ENCODE peak calls at places on chromosomes 13 and 19, in eight cellular contexts. One of them, this sample, is unnamed.

GRCh38 chr13:113359556-113359955 is 4.4 kb downstream of the GRTP1 start:
- DNase-seq in GM03348: no peak
- DNase-seq in LHCN-M2: no peak
- DNase-seq in astrocyte of the spinal cord: no peak
- DNase-seq in dermis microvascular lymphatic vessel endothelial cell: no peak
- DNase-seq in stimulated activated CD4-positive, alpha-beta T cell treated with anti-CD3 and anti-CD28 coated beads, Interleukin-1b, Interleukin-23, amount 100 ng/mL, for 24 hours: no peak
- DNase-seq in RWPE1: no peak
- DNase-seq in activated CD4-positive, alpha-beta T cell treated with anti-CD3 and anti-CD28 coated beads for 24 hours: no peak
- DNase-seq in this sample: no peak

GRCh38 chr19:13427273-13428051 is 78.8 kb downstream of the CACNA1A start:
- DNase-seq in astrocyte of the spinal cord: no peak
- DNase-seq in RWPE1: no peak
- DNase-seq in GM03348: no peak
- DNase-seq in activated CD4-positive, alpha-beta T cell treated with anti-CD3 and anti-CD28 coated beads for 24 hours: no peak
- DNase-seq in LHCN-M2: no peak
- DNase-seq in stimulated activated CD4-positive, alpha-beta T cell treated with anti-CD3 and anti-CD28 coated beads, Interleukin-1b, Interleukin-23, amount 100 ng/mL, for 24 hours: no peak
- DNase-seq in dermis microvascular lymphatic vessel endothelial cell: no peak
- DNase-seq in this sample: no peak

GRCh38 chr19:8209965-8210659 is 942 bp downstream of the CERS4 start:
- DNase-seq in GM03348: no peak
- DNase-seq in LHCN-M2: no peak
- DNase-seq in astrocyte of the spinal cord: no peak
- DNase-seq in dermis microvascular lymphatic vessel endothelial cell: no peak
- DNase-seq in RWPE1: no peak
- DNase-seq in activated CD4-positive, alpha-beta T cell treated with anti-CD3 and anti-CD28 coated beads for 24 hours: no peak
- DNase-seq in stimulated activated CD4-positive, alpha-beta T cell treated with anti-CD3 and anti-CD28 coated beads, Interleukin-1b, Interleukin-23, amount 100 ng/mL, for 24 hours: no peak
- DNase-seq in this sample: no peak

GRCh38 chr13:109657395-109657794 is 129.0 kb downstream of the IRS2 start:
- DNase-seq in LHCN-M2: no peak
- DNase-seq in stimulated activated CD4-positive, alpha-beta T cell treated with anti-CD3 and anti-CD28 coated beads, Interleukin-1b, Interleukin-23, amount 100 ng/mL, for 24 hours: no peak
- DNase-seq in GM03348: no peak
- DNase-seq in activated CD4-positive, alpha-beta T cell treated with anti-CD3 and anti-CD28 coated beads for 24 hours: no peak
- DNase-seq in RWPE1: no peak
- DNase-seq in dermis microvascular lymphatic vessel endothelial cell: no peak
- DNase-seq in astrocyte of the spinal cord: no peak
- DNase-seq in this sample: no peak

GRCh38 chr13:100176781-100177389 is 88.0 kb downstream of the PCCA start:
- DNase-seq in stimulated activated CD4-positive, alpha-beta T cell treated with anti-CD3 and anti-CD28 coated beads, Interleukin-1b, Interleukin-23, amount 100 ng/mL, for 24 hours: no peak
- DNase-seq in astrocyte of the spinal cord: peak; percentile 65
- DNase-seq in LHCN-M2: peak; percentile 64
- DNase-seq in activated CD4-positive, alpha-beta T cell treated with anti-CD3 and anti-CD28 coated beads for 24 hours: no peak
- DNase-seq in dermis microvascular lymphatic vessel endothelial cell: no peak
- DNase-seq in RWPE1: no peak
- DNase-seq in GM03348: no peak
- DNase-seq in this sample: peak; percentile 49

GRCh38 chr13:45132384-45133064 is 12.2 kb downstream of the GTF2F2 start:
- DNase-seq in GM03348: no peak
- DNase-seq in dermis microvascular lymphatic vessel endothelial cell: no peak
- DNase-seq in astrocyte of the spinal cord: no peak
- DNase-seq in activated CD4-positive, alpha-beta T cell treated with anti-CD3 and anti-CD28 coated beads for 24 hours: no peak
- DNase-seq in stimulated activated CD4-positive, alpha-beta T cell treated with anti-CD3 and anti-CD28 coated beads, Interleukin-1b, Interleukin-23, amount 100 ng/mL, for 24 hours: no peak
- DNase-seq in RWPE1: no peak
- DNase-seq in LHCN-M2: no peak
- DNase-seq in this sample: no peak

GRCh38 chr13:69565334-69565733 is 542.3 kb upstream of the ATXN8OS start:
- DNase-seq in astrocyte of the spinal cord: peak; percentile 67
- DNase-seq in GM03348: no peak
- DNase-seq in dermis microvascular lymphatic vessel endothelial cell: no peak
- DNase-seq in stimulated activated CD4-positive, alpha-beta T cell treated with anti-CD3 and anti-CD28 coated beads, Interleukin-1b, Interleukin-23, amount 100 ng/mL, for 24 hours: no peak
- DNase-seq in activated CD4-positive, alpha-beta T cell treated with anti-CD3 and anti-CD28 coated beads for 24 hours: no peak
- DNase-seq in RWPE1: no peak
- DNase-seq in LHCN-M2: peak; percentile 2
- DNase-seq in this sample: peak; percentile 48

GRCh38 chr19:13033819-13034611 is 38.7 kb downstream of the NFIX start:
- DNase-seq in activated CD4-positive, alpha-beta T cell treated with anti-CD3 and anti-CD28 coated beads for 24 hours: no peak
- DNase-seq in RWPE1: peak; percentile 73
- DNase-seq in LHCN-M2: peak; percentile 47
- DNase-seq in dermis microvascular lymphatic vessel endothelial cell: peak; percentile 38
- DNase-seq in GM03348: peak; percentile 80
- DNase-seq in stimulated activated CD4-positive, alpha-beta T cell treated with anti-CD3 and anti-CD28 coated beads, Interleukin-1b, Interleukin-23, amount 100 ng/mL, for 24 hours: no peak
- DNase-seq in astrocyte of the spinal cord: peak; percentile 56
- DNase-seq in this sample: peak; percentile 74

GRCh38 chr13:31518666-31519065 is 220.7 kb upstream of the RXFP2 start:
- DNase-seq in activated CD4-positive, alpha-beta T cell treated with anti-CD3 and anti-CD28 coated beads for 24 hours: no peak
- DNase-seq in GM03348: peak; percentile 48
- DNase-seq in RWPE1: no peak
- DNase-seq in dermis microvascular lymphatic vessel endothelial cell: no peak
- DNase-seq in astrocyte of the spinal cord: no peak
- DNase-seq in LHCN-M2: no peak
- DNase-seq in stimulated activated CD4-positive, alpha-beta T cell treated with anti-CD3 and anti-CD28 coated beads, Interleukin-1b, Interleukin-23, amount 100 ng/mL, for 24 hours: no peak
- DNase-seq in this sample: no peak

GRCh38 chr13:99687728-99688397 is 186.6 kb downstream of the TM9SF2 start:
- DNase-seq in GM03348: no peak
- DNase-seq in LHCN-M2: peak; percentile 16
- DNase-seq in activated CD4-positive, alpha-beta T cell treated with anti-CD3 and anti-CD28 coated beads for 24 hours: no peak
- DNase-seq in RWPE1: no peak
- DNase-seq in astrocyte of the spinal cord: peak; percentile 64
- DNase-seq in dermis microvascular lymphatic vessel endothelial cell: no peak
- DNase-seq in stimulated activated CD4-positive, alpha-beta T cell treated with anti-CD3 and anti-CD28 coated beads, Interleukin-1b, Interleukin-23, amount 100 ng/mL, for 24 hours: no peak
- DNase-seq in this sample: peak; percentile 7

This sample was measured in M059J.